ENCODE peak calls at places on chromosomes 1 and 21, in five cellular contexts. W is hepatocyte, T is fibroblast of lung, H is K562, I is GM23338. F is an unnamed sample.

GRCh38 chr1:46673749-46674182 is 2.1 kb downstream of the TEX38 start:
- DNase-seq in W (peak; percentile 39), T (peak; percentile 30), H (peak; percentile 64), I (no peak), F (no peak)

GRCh38 chr21:36910581-36911307 is 55.7 kb downstream of the HLCS start:
- DNase-seq in W (no peak), T (peak; percentile 70), H (no peak), I (no peak), F (no peak)

GRCh38 chr1:248825136-248825535 is 579 bp downstream of the SH3BP5L start:
- DNase-seq in W (no peak), T (no peak), H (no peak), I (no peak), F (no peak)

GRCh38 chr21:35974801-35975200 is 85.5 kb downstream of the SETD4 start:
- DNase-seq in W (no peak), T (peak; percentile 76), H (no peak), I (no peak), F (no peak)

GRCh38 chr1:22341791-22342605 is 109.7 kb upstream of the ZBTB40 start:
- DNase-seq in W (peak; percentile 81), T (peak; percentile 43), H (peak; percentile 50), I (no peak), F (no peak)

GRCh38 chr1:236301958-236302335 is 20.2 kb upstream of the ERO1B start:
- DNase-seq in W (no peak), T (no peak), H (no peak), I (peak; percentile 27), F (no peak)

GRCh38 chr1:25641931-25642611 is 25.5 kb downstream of the MAN1C1 start:
- DNase-seq in W (no peak), T (peak; percentile 44), H (no peak), I (no peak), F (no peak)

GRCh38 chr1:238399558-238399957 is 508.8 kb upstream of the ZP4 start:
- DNase-seq in W (no peak), T (no peak), H (no peak), I (peak; percentile 50), F (no peak)

GRCh38 chr1:5297199-5297877 is 642.9 kb downstream of the AJAP1 start:
- DNase-seq in W (no peak), T (no peak), H (no peak), I (no peak), F (no peak)

GRCh38 chr1:229225331-229225782 is 45.6 kb upstream of the RAB4A start:
- DNase-seq in W (peak; percentile 70), T (no peak), H (no peak), I (no peak), F (no peak)

GRCh38 chr1:61692155-61692783 is 32.7 kb downstream of the TM2D1 start:
- DNase-seq in W (no peak), T (peak; percentile 55), H (no peak), I (no peak), F (no peak)

GRCh38 chr1:87108228-87108627 is 193.8 kb downstream of the HS2ST1 start:
- DNase-seq in W (no peak), T (no peak), H (no peak), I (no peak), F (no peak)

GRCh38 chr1:58881471-58881994 is 97.7 kb upstream of the JUN start:
- DNase-seq in W (peak; percentile 86), T (peak; percentile 64), H (peak; percentile 87), I (no peak), F (no peak)

DNA sequence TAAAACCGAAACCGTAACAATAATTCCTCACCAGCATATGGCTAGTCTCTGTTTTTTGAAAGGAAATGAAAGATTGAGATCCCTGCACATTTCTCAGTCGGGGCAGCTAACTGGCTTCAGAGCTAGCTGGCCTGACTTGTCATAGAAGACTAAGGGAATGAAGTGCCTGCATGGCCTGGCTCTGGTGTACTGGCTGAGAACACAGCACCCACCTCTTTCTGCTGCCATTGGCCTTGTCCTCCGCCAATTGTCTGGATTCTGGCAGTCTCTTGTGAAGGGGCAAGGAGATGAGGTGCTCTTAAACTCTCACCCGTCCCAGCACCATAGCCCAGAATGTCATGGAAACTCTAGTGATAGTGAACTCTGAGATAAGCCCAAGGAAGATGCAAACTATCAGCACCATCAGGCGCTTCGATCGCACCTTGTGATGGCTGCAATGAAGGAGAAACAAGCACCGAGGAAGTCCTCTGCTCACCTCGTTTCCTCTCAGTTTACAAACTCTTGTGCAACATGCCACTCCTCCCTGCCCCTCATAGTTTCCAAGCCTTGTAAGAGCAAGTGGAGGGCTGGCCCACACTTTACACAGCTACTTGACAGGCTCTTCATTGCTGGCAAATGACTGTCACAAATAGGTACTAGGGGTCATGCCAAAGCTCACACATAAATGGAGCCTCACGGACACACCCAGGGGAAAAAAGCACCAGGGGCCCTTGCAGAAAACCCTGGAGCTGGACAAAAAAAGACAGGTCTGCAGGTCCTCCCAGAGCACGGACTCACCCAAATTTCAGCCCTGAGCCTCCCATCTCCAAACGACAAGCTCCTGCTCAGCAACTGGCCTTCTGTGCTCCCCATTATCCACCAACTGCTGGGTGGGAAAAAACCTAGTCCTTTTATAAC is 16.4 kb downstream of the INPP5B start:
- DNase-seq in W (peak; percentile 62), T (peak; percentile 12), H (no peak), I (no peak), F (no peak)
- H3K27ac ChIP-seq in W (peak overlapping the region; percentile 44), T (no peak overlapping the region), H (peak overlapping the region; percentile 70), I (no peak overlapping the region), F (peak overlapping the region; percentile 66)

DNA sequence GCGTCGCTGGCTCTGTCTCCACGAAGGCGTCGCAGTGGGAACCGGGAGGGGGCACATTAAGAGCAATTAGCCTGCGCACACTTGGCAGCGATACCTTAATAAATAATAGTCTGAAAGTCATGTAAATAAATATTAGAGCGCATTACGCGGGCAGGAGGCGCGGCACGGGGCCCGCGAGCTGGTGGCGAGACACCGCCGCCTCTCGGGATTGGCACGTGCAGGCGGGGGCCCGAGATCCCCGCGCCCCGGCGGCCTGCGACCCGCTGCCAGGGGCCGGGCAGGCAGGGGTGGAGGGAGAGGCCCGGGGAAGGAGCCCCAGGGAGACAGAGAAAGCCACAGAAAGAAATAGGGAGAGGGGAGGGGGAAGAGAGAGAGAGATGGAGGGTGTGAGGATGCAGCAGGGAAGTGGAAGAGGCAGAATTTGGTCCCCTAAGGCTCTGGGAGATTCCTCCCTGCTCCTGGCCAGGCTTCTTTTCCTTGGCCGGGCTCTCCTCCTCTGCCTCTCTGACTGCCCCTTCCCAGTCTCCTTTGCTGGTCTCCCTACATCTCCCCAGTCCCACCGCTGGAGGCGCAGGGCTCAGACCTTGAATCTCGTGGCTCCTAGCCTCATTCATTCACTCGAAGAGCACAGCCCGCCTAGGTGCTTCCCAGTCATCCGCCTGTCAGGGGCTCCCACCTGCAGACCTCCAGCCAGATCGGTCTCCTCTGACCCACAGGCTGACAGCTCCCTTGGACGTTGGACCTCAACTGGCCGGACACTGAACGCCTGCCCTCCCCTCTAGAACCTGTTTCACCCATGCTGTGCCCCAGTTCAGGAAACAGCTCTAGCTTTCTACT is 76.3 kb downstream of the VWA5B1 start:
- DNase-seq in W (peak; percentile 75), T (peak; percentile 59), H (peak; percentile 40), I (peak; percentile 92), F (no peak)
- TF ChIP-seq EZH2 in W (peak; percentile 62), T (peak; percentile 88), H (no peak), I (peak; percentile 37), F (no peak)

GRCh38 chr1:19441048-19441447 is 44.3 kb downstream of the CAPZB start:
- DNase-seq in W (no peak), T (no peak), H (no peak), I (no peak), F (no peak)

GRCh38 chr1:19439464-19440171 is 45.7 kb downstream of the CAPZB start:
- DNase-seq in W (no peak), T (no peak), H (peak; percentile 65), I (peak; percentile 71), F (no peak)

GRCh38 chr1:19437911-19438310 is 47.4 kb downstream of the CAPZB start:
- DNase-seq in W (peak; percentile 22), T (no peak), H (no peak), I (no peak), F (no peak)

GRCh38 chr1:19436716-19437476 is 48.4 kb downstream of the CAPZB start:
- DNase-seq in W (peak; percentile 69), T (peak; percentile 61), H (no peak), I (no peak), F (no peak)

DNA sequence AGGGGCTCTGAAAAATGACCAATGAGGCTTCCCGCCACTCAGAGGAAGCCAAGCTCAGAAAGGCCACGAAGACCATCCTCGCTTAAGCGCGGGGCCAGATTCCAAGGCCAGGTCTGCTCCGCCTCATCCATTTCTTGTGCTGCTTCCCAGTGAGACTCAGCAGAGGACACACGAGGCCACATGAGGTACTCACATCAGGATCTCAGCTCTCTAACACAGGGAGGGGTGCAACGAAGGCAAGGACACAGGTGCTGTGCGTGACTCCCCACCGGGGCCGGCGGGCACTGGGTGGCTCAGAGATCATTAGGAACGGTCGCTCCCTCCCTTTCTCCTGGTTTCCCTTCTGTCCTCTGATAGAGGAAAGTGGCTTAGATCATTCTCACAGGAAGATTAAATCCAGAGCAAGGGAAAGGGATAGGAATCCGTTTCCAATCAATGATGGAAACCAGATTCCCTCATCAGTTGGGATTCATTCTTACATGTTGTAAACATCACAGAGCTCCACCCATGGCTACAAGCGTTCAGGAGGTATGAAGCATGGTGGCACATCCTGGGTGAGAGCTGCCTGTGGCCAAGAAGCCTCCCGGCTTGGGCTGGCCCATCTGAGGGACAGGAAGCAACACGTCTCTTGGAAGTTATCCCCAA is 46.7 kb downstream of the CAPZB start:
- DNase-seq in W (no peak), T (no peak), H (no peak), I (no peak), F (no peak)
- H4K20me1 ChIP-seq in W (peaks cover 40% of the 10 kb centered on the region), T (no peaks in the 10 kb centered on the region), H (peaks cover 53% of the 10 kb centered on the region), I (peaks cover 89% of the 10 kb centered on the region), F (peaks cover 85% of the 10 kb centered on the region)

DNA sequence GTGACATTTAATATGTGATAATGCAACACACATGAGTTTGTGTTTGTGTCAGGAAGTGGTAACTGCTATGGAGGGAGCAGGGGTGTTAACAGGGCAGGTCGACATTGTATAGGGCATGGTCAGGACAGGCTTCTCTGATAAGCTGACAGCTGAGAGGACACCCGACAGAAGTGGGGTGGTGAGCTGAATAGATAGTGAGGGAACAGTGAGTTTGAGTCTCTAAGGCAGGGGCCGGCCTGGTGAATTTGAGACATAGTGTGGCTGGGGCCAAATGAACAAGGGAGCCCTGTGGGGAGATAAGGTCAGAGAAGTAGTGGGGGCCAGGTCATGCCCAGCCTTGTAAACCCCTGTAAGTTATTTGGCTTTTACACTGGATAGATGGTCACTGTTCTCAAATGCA is 217.4 kb upstream of the KIAA0040 start:
- DNase-seq in W (no peak), T (no peak), H (peak; percentile 86), I (no peak), F (no peak)
- H3K27ac ChIP-seq in W (peak overlapping the region; percentile 95), T (no peak overlapping the region), H (peak overlapping the region; percentile 25), I (no peak overlapping the region), F (no peak overlapping the region)

GRCh38 chr1:114854693-114855320 is at the start of gene SYCP1:
- DNase-seq in W (no peak), T (no peak), H (no peak), I (peak; percentile 60), F (no peak)
- TF ChIP-seq EZH2 in W (no peak), T (peak; percentile 41), H (no peak), I (peak; percentile 19), F (no peak)

DNA sequence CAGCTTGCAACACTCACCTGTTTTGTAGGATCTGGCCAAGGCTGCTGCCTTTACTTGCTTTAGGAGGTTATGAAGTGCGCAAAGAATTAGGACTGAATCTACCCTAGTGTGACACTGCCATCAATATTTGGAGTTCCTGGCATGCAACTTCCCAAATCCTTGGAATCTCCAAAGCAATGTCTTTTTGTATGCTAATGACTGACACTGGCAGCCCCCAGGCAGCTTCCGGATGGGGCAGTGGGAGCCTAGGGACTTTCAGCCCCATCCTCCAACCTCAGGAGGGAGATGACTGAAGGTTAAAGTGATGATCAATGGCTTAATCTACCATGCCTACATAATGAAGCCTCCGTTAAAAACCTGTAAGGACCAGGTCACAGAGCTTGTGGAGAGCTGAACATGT is 5.5 kb downstream of the RCC2 start:
- DNase-seq in W (no peak), T (no peak), H (no peak), I (peak; percentile 84), F (no peak)
- H4K20me1 ChIP-seq in W (peaks cover 71% of the 10 kb centered on the region), T (no peaks in the 10 kb centered on the region), H (peaks cover 49% of the 10 kb centered on the region), I (peaks cover 54% of the 10 kb centered on the region), F (peaks cover 81% of the 10 kb centered on the region)

F was measured in DND-41.